ENCODE peak calls at places on chromosomes 5 and 9, in four cellular contexts. C is AG08396, G is WTC11, T is GDM1. W is an unnamed sample.

GRCh38 chr9:137480686-137481683 is 21.9 kb upstream of the NSMF start:
- DNase-seq in C (no peak), G (no peak), T (no peak), W (peak)

GRCh38 chr5:61362796-61363364 is 30.8 kb downstream of the ZSWIM6 start:
- DNase-seq in C (peak), G (peak), T (no peak), W (no peak)

GRCh38 chr9:29806941-29807625 is 2233.8 kb upstream of the C9orf72 start:
- DNase-seq in C (no peak), G (no peak), T (no peak), W (no peak)

GRCh38 chr9:4796988-4797956 is 4.5 kb downstream of the RCL1 start:
- DNase-seq in C (peak), G (peak), T (peak), W (peak)

GRCh38 chr9:129481824-129482511 is 138.9 kb downstream of the C9orf50 start:
- DNase-seq in C (no peak), G (no peak), T (no peak), W (peak)

GRCh38 chr9:6907772-6908381 is 150.1 kb downstream of the KDM4C start:
- DNase-seq in C (no peak), G (no peak), T (no peak), W (no peak)

GRCh38 chr5:12616093-12616492 is 711.8 kb upstream of the CTNND2 start:
- DNase-seq in C (no peak), G (no peak), T (no peak), W (no peak)

GRCh38 chr9:116247791-116248343 is 94.3 kb downstream of the PAPPA start:
- DNase-seq in C (no peak), G (no peak), T (no peak), W (no peak)

GRCh38 chr9:37549527-37549926 is 26.7 kb downstream of the FBXO10 start:
- DNase-seq in C (no peak), G (no peak), T (no peak), W (no peak)

GRCh38 chr5:94304146-94304545 is 314.3 kb downstream of the KIAA0825 start:
- DNase-seq in C (no peak), G (no peak), T (no peak), W (no peak)

GRCh38 chr5:116492016-116492623 is 82.5 kb downstream of the SEMA6A start:
- DNase-seq in C (peak), G (no peak), T (peak), W (no peak)

GRCh38 chr9:124353811-124354274 is 61.4 kb downstream of the PSMB7 start:
- DNase-seq in C (no peak), G (no peak), T (no peak), W (no peak)

GRCh38 chr9:6827370-6827949 is 69.7 kb downstream of the KDM4C start:
- DNase-seq in C (peak), G (peak), T (peak), W (peak)

GRCh38 chr5:156396063-156396829 is 69.3 kb downstream of the SGCD start:
- DNase-seq in C (no peak), G (no peak), T (no peak), W (no peak)

GRCh38 chr5:132176987-132177386 is 50.7 kb downstream of the P4HA2 start:
- DNase-seq in C (no peak), G (no peak), T (peak), W (no peak)

GRCh38 chr5:1431896-1432295 is 13.3 kb downstream of the SLC6A3 start:
- DNase-seq in C (no peak), G (no peak), T (no peak), W (peak)

GRCh38 chr5:2183154-2184023 is 300.7 kb upstream of the IRX4 start:
- DNase-seq in C (no peak), G (no peak), T (no peak), W (peak)

GRCh38 chr9:125137200-125137599 is 6.1 kb downstream of the SCAI start:
- DNase-seq in C (peak), G (no peak), T (no peak), W (no peak)

GRCh38 chr9:95506692-95507455 is 9.9 kb downstream of the PTCH1 start:
- DNase-seq in C (peak), G (peak), T (no peak), W (peak)

GRCh38 chr9:93642961-93643360 is 66.6 kb downstream of the PHF2 start:
- DNase-seq in C (peak), G (no peak), T (no peak), W (no peak)

GRCh38 chr5:113067635-113068344 is 91.2 kb downstream of the DCP2 start:
- DNase-seq in C (peak), G (no peak), T (no peak), W (no peak)

GRCh38 chr9:123304340-123304691 is 35.9 kb upstream of the STRBP start:
- DNase-seq in C (no peak), G (no peak), T (no peak), W (no peak)

GRCh38 chr9:36386396-36386795 is 13.7 kb downstream of the RNF38 start:
- DNase-seq in C (no peak), G (no peak), T (no peak), W (no peak)

GRCh38 chr9:86943223-86943870 is 4.0 kb downstream of the GAS1 start:
- DNase-seq in C (no peak), G (no peak), T (no peak), W (no peak)

GRCh38 chr9:134328341-134328840 is 2.1 kb downstream of the RXRA start:
- DNase-seq in C (peak), G (no peak), T (no peak), W (peak)

GRCh38 chr9:129331772-129332512 is 153.9 kb upstream of the IER5L start:
- DNase-seq in C (no peak), G (no peak), T (no peak), W (no peak)

GRCh38 chr9:70475211-70475610 is 60.8 kb upstream of the KLF9 start:
- DNase-seq in C (no peak), G (no peak), T (no peak), W (no peak)

GRCh38 chr9:76642074-76642473 is 122.2 kb upstream of the PCA3 start:
- DNase-seq in C (no peak), G (no peak), T (no peak), W (no peak)

GRCh38 chr5:107519900-107520354 is 150.8 kb downstream of the EFNA5 start:
- DNase-seq in C (peak), G (no peak), T (no peak), W (no peak)

GRCh38 chr5:33969572-33970452 is 14.7 kb downstream of the SLC45A2 start:
- DNase-seq in C (peak), G (peak), T (no peak), W (peak)

GRCh38 chr9:105309531-105309931 is 65.1 kb downstream of the SLC44A1 start:
- DNase-seq in C (no peak), G (no peak), T (no peak), W (no peak)

GRCh38 chr5:167877319-167877718 is 414.1 kb upstream of the WWC1 start:
- DNase-seq in C (no peak), G (no peak), T (no peak), W (no peak)

W was measured in H7.